ENCODE peak calls at places on chromosomes 6 and 20, in seven cellular contexts. R, I, F, M, A, O and V are unnamed samples.

GRCh38 chr20:47318027-47318595 is 38.4 kb downstream of the ZMYND8 start:
- DNase-seq in F (no peak), M (no peak), R (no peak), O (peak), A (peak), I (peak), V (no peak)

GRCh38 chr6:91852232-91852631 is 1265.4 kb upstream of the MAP3K7 start:
- DNase-seq in I (no peak), O (no peak), A (no peak), M (peak), F (no peak), R (no peak), V (no peak)

GRCh38 chr20:41480054-41480770 is 113.6 kb upstream of the EMILIN3 start:
- DNase-seq in F (no peak), R (no peak), M (no peak), O (no peak), A (no peak), I (no peak), V (no peak)

GRCh38 chr6:24529985-24530384 is 35.2 kb downstream of the ALDH5A1 start:
- DNase-seq in M (no peak), O (no peak), I (peak), A (no peak), R (no peak), F (no peak), V (no peak)

GRCh38 chr20:49427751-49428518 is 54.5 kb downstream of the KCNB1 start:
- DNase-seq in A (peak), I (no peak), F (no peak), R (no peak), O (no peak), M (no peak), V (no peak)

GRCh38 chr6:117951783-117952182 is 44.7 kb downstream of the SLC35F1 start:
- DNase-seq in F (no peak), M (peak), I (no peak), R (no peak), A (no peak), O (no peak), V (no peak)

GRCh38 chr6:112936476-112936875 is 589.3 kb downstream of the RFPL4B start:
- DNase-seq in O (no peak), A (no peak), F (no peak), R (no peak), I (peak), M (no peak), V (no peak)

GRCh38 chr6:107116328-107116892 is 1.1 kb upstream of the BEND3 start:
- DNase-seq in I (peak), F (no peak), A (no peak), R (peak), O (peak), M (peak), V (no peak)

GRCh38 chr20:50278684-50279531 is 88.3 kb downstream of the CEBPB start:
- DNase-seq in F (no peak), I (no peak), R (no peak), O (no peak), M (no peak), A (no peak), V (no peak)

GRCh38 chr6:163180874-163181541 is 233.5 kb upstream of the QKI start:
- DNase-seq in I (peak), M (no peak), R (no peak), F (no peak), O (no peak), A (peak), V (no peak)

GRCh38 chr20:43532416-43533055 is 25.0 kb downstream of the L3MBTL1 start:
- DNase-seq in I (no peak), O (no peak), R (no peak), M (no peak), F (no peak), A (no peak), V (no peak)

GRCh38 chr20:61951695-61952533 is 113.8 kb downstream of the TAF4 start:
- DNase-seq in I (no peak), O (no peak), M (no peak), R (no peak), A (no peak), F (no peak), V (no peak)

GRCh38 chr6:100283288-100283687 is 181.4 kb downstream of the SIM1 start:
- DNase-seq in A (peak), I (peak), F (no peak), M (no peak), O (peak), R (no peak), V (no peak)

GRCh38 chr20:17491041-17491440 is 40.1 kb downstream of the BFSP1 start:
- DNase-seq in I (no peak), A (no peak), F (no peak), M (no peak), R (no peak), O (no peak), V (no peak)

GRCh38 chr6:9412951-9413559 is 977.7 kb upstream of the SLC35B3 start:
- DNase-seq in M (peak), R (no peak), F (no peak), A (no peak), I (peak), O (peak), V (no peak)

GRCh38 chr6:116049381-116049780 is 11.3 kb downstream of the FRK start:
- DNase-seq in A (no peak), R (no peak), F (no peak), M (no peak), O (no peak), I (no peak), V (no peak)